ENCODE peak calls at places on chromosomes 13 and 19, in seven cellular contexts. A is CD8-positive, alpha-beta T cell; P is tibial nerve; C is cardiac muscle cell; I is fibroblast of lung; J is K562; L is PC-3. F is an unnamed sample.

GRCh38 chr19:13150187-13150918 is at the start of the genes IER2 and STX10:
- DNase-seq in I (peak; percentile 95), L (peak; percentile 97), A (peak; percentile 86), J (peak; percentile 86), C (peak; percentile 93), P (peak; percentile 92), F (peak; percentile 96)

GRCh38 chr19:17385878-17386611 is 8.0 kb downstream of the CCDC194 start:
- DNase-seq in L (peak; percentile 62), P (peak; percentile 33), I (peak; percentile 51), C (peak; percentile 68), J (peak; percentile 78), A (no peak), F (peak; percentile 79)

GRCh38 chr13:97225533-97225932 is 3.4 kb downstream of the MBNL2 start:
- DNase-seq in L (no peak), I (no peak), A (no peak), P (no peak), C (no peak), J (no peak), F (no peak)

GRCh38 chr19:12166596-12166995 is 3.7 kb downstream of the ZNF136 start:
- DNase-seq in I (peak; percentile 32), C (no peak), P (no peak), L (no peak), J (no peak), A (no peak), F (no peak)

GRCh38 chr13:98664924-98665637 is 87.4 kb downstream of the SLC15A1 start:
- DNase-seq in L (peak; percentile 56), J (no peak), I (no peak), C (no peak), P (no peak), A (no peak), F (no peak)

GRCh38 chr13:21673592-21674270 is 2.9 kb downstream of the FGF9 start:
- DNase-seq in C (peak; percentile 84), L (peak; percentile 42), J (peak; percentile 27), A (no peak), I (peak; percentile 31), P (no peak), F (no peak)

GRCh38 chr13:44855860-44856259 is 133.4 kb downstream of the NUFIP1 start:
- DNase-seq in J (no peak), A (no peak), C (no peak), I (no peak), P (no peak), L (no peak), F (no peak)

GRCh38 chr13:98448642-98448928 is 128.3 kb downstream of the STK24 start:
- DNase-seq in P (no peak), A (no peak), I (no peak), J (no peak), C (no peak), L (no peak), F (no peak)

GRCh38 chr13:95355491-95355890 is 54.2 kb upstream of the ABCC4 start:
- DNase-seq in C (no peak), I (peak; percentile 5), L (peak; percentile 49), A (no peak), J (no peak), P (no peak), F (no peak)

GRCh38 chr13:21894091-21894490 is 223.2 kb downstream of the FGF9 start:
- DNase-seq in L (no peak), P (no peak), I (no peak), C (no peak), A (no peak), J (no peak), F (no peak)

GRCh38 chr19:35159606-35160005 is 5.1 kb downstream of the FXYD5 start:
- DNase-seq in A (no peak), I (no peak), J (no peak), L (no peak), P (no peak), C (no peak), F (no peak)

GRCh38 chr19:54415901-54416621 is 797 bp downstream of the TTYH1 start:
- DNase-seq in I (no peak), C (no peak), J (no peak), P (no peak), A (no peak), L (no peak), F (no peak)

GRCh38 chr13:109642358-109642757 is 144.0 kb downstream of the IRS2 start:
- DNase-seq in J (no peak), L (no peak), A (no peak), C (no peak), I (no peak), P (no peak), F (no peak)

GRCh38 chr19:54464624-54465266 is 1.2 kb upstream of the LENG9 start:
- DNase-seq in L (peak; percentile 93), P (peak; percentile 82), J (peak; percentile 86), C (peak; percentile 95), A (no peak), I (peak; percentile 81), F (peak; percentile 96)

GRCh38 chr19:12711187-12711586 is 12.5 kb downstream of the TNPO2 start:
- DNase-seq in I (no peak), A (no peak), L (no peak), J (no peak), P (no peak), C (no peak), F (no peak)

GRCh38 chr13:76016799-76017198 is 380.7 kb downstream of the LMO7 start:
- DNase-seq in I (peak; percentile 27), P (no peak), J (peak; percentile 20), C (no peak), L (peak; percentile 67), A (no peak), F (no peak)

GRCh38 chr19:52660981-52661380 is 22.8 kb upstream of the ZNF83 start:
- DNase-seq in C (no peak), A (no peak), P (no peak), I (no peak), J (no peak), L (peak; percentile 30), F (no peak)

GRCh38 chr13:47457631-47458030 is 543.4 kb downstream of the SUCLA2 start:
- DNase-seq in C (no peak), L (no peak), P (no peak), I (peak; percentile 86), J (no peak), A (no peak), F (no peak)

GRCh38 chr13:45584816-45585215 is 30.7 kb downstream of the ERICH6B start:
- DNase-seq in I (no peak), P (no peak), A (no peak), J (peak; percentile 11), L (peak; percentile 9), C (peak; percentile 11), F (no peak)

GRCh38 chr13:97621631-97622030 is 187.7 kb downstream of the RAP2A start:
- DNase-seq in C (no peak), L (no peak), P (no peak), A (no peak), J (no peak), I (no peak), F (no peak)

GRCh38 chr13:46964789-46965527 is 68.1 kb upstream of the HTR2A start:
- DNase-seq in I (peak; percentile 75), C (no peak), A (no peak), J (no peak), L (peak; percentile 48), P (no peak), F (no peak)

GRCh38 chr19:51365211-51366049 is 758 bp downstream of the ETFB start:
- DNase-seq in A (no peak), J (peak; percentile 47), P (no peak), L (peak; percentile 60), C (peak; percentile 61), I (peak; percentile 50), F (no peak)

DNA sequence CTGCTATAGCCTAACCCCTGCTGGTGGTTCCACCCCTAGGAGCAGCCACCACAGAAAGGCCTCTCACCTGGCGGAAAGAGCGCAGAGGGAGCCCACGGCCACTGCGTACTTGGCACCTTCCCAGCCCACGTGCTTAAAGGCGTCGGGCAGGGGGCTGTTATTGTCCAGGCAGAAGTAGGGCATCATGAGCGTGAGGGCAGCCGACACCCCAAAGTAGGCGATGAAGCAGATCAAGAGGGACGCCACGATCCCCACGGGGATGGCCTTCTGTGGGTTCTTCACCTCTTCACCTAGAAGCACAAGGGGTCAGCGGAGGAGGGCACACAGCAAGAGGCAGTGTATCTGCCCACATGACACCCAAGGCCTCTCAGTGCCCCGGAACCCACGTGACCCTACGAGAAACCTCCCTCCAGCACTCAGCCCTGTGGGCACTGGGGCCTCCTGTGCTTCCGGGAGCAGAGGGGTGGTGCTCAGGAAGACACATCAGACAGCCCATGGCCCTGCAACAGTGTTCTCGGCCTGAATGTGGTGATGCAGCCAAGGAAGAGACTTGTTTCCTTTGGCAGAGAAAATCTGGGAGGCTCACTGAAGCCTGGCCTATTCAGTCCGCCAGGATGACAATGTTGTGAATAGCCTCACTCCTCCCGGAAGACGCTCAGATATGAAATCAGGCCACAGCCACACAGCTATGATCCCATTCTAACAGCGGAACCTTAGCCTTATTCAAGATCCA is 72.1 kb downstream of the SLC7A1 start:
- DNase-seq in J (no peak), A (no peak), C (no peak), P (peak; percentile 47), L (no peak), I (peak; percentile 15), F (peak; percentile 78)
- H3K36me3 ChIP-seq in J (peaks cover 67% of the 10 kb centered on the region), A (peaks cover 18% of the 10 kb centered on the region), C (peaks cover 3% of the 10 kb centered on the region), P (no peaks in the 10 kb centered on the region), L (peaks cover 26% of the 10 kb centered on the region), I (peaks cover 11% of the 10 kb centered on the region), F (peaks cover 22% of the 10 kb centered on the region)

DNA sequence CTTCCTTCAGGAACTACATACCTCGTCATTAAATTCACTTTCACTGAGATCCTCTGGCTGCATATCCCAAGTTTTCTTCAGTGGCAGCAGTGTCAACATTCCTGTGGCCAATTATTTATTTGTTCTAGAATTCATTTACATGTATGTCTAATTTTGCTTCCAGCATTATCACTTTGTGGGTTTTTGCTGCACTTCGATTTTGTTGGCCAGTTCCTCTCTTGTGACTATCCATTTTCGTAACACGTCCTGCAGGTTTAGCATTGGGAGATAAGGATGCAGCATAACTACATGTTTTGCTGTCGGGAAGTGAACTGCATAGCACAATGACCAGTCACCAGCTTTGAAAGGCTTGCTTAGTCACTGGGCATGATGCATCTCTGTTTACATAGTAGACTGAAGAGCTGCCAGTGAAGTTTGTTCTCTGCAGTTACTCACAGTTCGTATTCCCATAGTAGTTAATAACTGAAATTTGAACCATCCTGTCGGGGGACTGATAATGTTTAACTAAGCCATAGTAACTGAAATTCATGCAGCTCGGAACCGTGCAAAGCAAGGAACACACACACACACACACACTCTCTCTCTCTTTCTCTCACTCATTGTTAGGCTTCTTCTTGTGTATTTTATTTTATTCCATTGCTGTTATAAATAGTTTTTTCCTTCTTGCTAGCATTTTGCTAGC is 28.3 kb downstream of the ZNF507 start:
- DNase-seq in C (peak; percentile 29), J (peak; percentile 55), P (no peak), A (no peak), I (peak; percentile 99), L (peak; percentile 96), F (no peak)
- H3K4me3 ChIP-seq in C (no peak overlapping the region), J (no peak overlapping the region), P (no peak overlapping the region), A (no peak overlapping the region), I (peak overlapping the region; percentile 10), L (peak overlapping the region; percentile 44), F (no peak overlapping the region)

GRCh38 chr19:49881186-49881585 is 3.7 kb downstream of the TBC1D17 start:
- DNase-seq in I (no peak), C (no peak), L (no peak), J (no peak), A (no peak), P (no peak), F (peak; percentile 56)
- H3K36me3 ChIP-seq in I (peaks cover 50% of the 10 kb centered on the region), C (peaks cover 37% of the 10 kb centered on the region), L (peaks cover 26% of the 10 kb centered on the region), J (peaks cover 55% of the 10 kb centered on the region), A (peaks cover 33% of the 10 kb centered on the region), P (peaks cover 21% of the 10 kb centered on the region), F (peaks cover 65% of the 10 kb centered on the region)

DNA sequence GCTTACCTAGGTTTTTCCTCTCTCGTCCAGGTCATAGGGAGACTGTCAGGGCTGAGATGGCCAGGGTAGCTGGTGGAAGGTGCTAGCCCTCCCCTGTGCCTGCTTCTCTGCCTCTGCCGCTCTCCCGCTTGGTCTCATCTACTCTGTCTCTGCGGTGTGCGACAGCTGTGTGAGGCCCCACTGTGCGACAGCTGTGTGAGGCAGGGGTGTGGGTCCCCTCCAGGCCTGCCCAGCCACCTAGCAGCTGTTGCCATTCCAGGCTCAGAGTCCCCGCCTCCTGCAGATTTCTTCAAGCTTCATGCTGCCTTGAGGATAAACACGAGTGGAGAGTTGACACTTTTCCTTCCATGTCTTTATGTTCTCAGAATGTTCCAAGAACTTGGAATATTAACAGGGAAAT is 53.0 kb downstream of the ARHGEF7 start:
- DNase-seq in J (no peak), C (no peak), P (no peak), A (no peak), L (no peak), I (no peak), F (no peak)
- H3K4me3 ChIP-seq in J (no peak overlapping the region), C (no peak overlapping the region), P (no peak overlapping the region), A (no peak overlapping the region), L (no peak overlapping the region), I (no peak overlapping the region), F (no peak overlapping the region)

F was measured in tibial artery.